ENCODE peak calls at places on chromosomes 2 and 18, in six cellular contexts. L, H, B, D, A and F are unnamed samples.

GRCh38 chr2:182652326-182652725 is 63.7 kb upstream of the DNAJC10 start:
- DNase-seq in D (no peak), B (no peak), L (no peak), A (no peak), H (no peak), F (no peak)

GRCh38 chr18:46152436-46152807 is 48.2 kb downstream of the HAUS1 start:
- DNase-seq in H (no peak), L (no peak), D (no peak), B (no peak), A (no peak), F (no peak)

GRCh38 chr2:227460079-227460485 is 11.9 kb upstream of the AGFG1 start:
- DNase-seq in L (no peak), D (peak; percentile 44), H (peak; percentile 93), A (no peak), B (no peak), F (no peak)

GRCh38 chr2:180675170-180675569 is 305.2 kb upstream of the UBE2E3 start:
- DNase-seq in H (no peak), B (no peak), A (no peak), L (no peak), D (no peak), F (no peak)

GRCh38 chr2:124666976-124667375 is 641.9 kb downstream of the CNTNAP5 start:
- DNase-seq in H (no peak), B (no peak), D (no peak), A (no peak), L (no peak), F (no peak)

GRCh38 chr2:240430595-240430994 is 4.9 kb upstream of the GPC1 start:
- DNase-seq in A (no peak), B (peak; percentile 17), D (no peak), H (no peak), L (no peak), F (no peak)

GRCh38 chr2:233165543-233165894 is 86.0 kb upstream of the ATG16L1 start:
- DNase-seq in B (no peak), D (no peak), A (no peak), H (no peak), L (no peak), F (no peak)

GRCh38 chr2:175557810-175558377 is 376.4 kb upstream of the ATP5MC3 start:
- DNase-seq in L (no peak), D (no peak), A (no peak), H (no peak), B (no peak), F (no peak)

GRCh38 chr2:126970583-126970982 is 71.9 kb downstream of the TEX51 start:
- DNase-seq in A (no peak), H (no peak), B (peak; percentile 48), L (no peak), D (no peak), F (no peak)

GRCh38 chr2:49861821-49862220 is 707.5 kb upstream of the FSHR start:
- DNase-seq in D (no peak), A (no peak), H (no peak), L (no peak), B (no peak), F (no peak)

GRCh38 chr18:8609711-8610441 is 639 bp downstream of the RAB12 start:
- DNase-seq in A (peak; percentile 52), L (no peak), B (no peak), D (no peak), H (peak; percentile 54), F (no peak)

GRCh38 chr2:96549967-96550786 is 13.6 kb downstream of the ARID5A start:
- DNase-seq in B (peak; percentile 90), D (no peak), A (no peak), H (no peak), L (no peak), F (no peak)

GRCh38 chr2:187264612-187265011 is 183.4 kb downstream of the CALCRL start:
- DNase-seq in L (no peak), A (no peak), D (no peak), H (no peak), B (no peak), F (no peak)

GRCh38 chr2:114426111-114426510 is 16.3 kb upstream of the DPP10 start:
- DNase-seq in D (no peak), H (no peak), B (no peak), L (no peak), A (no peak), F (no peak)

GRCh38 chr2:200845669-200846325 is 18.7 kb downstream of the CLK1 start:
- DNase-seq in H (peak; percentile 32), L (no peak), A (no peak), B (no peak), D (no peak), F (no peak)

GRCh38 chr2:220077488-220077887 is 450.1 kb downstream of the SLC4A3 start:
- DNase-seq in A (no peak), D (no peak), H (no peak), L (no peak), B (no peak), F (peak; percentile 17)

GRCh38 chr2:55119711-55120487 is 69.6 kb upstream of the RTN4 start:
- DNase-seq in D (no peak), B (no peak), H (peak; percentile 69), L (no peak), A (no peak), F (no peak)

GRCh38 chr18:13562494-13563029 is 163.8 kb downstream of the FAM210A start:
- DNase-seq in D (peak; percentile 32), A (no peak), H (no peak), L (no peak), B (no peak), F (no peak)

GRCh38 chr2:119197529-119198266 is 25.9 kb upstream of the STEAP3 start:
- DNase-seq in A (no peak), L (no peak), B (no peak), D (no peak), H (no peak), F (no peak)

GRCh38 chr2:44763275-44763674 is 178.2 kb upstream of the SIX3 start:
- DNase-seq in A (no peak), D (no peak), B (no peak), H (no peak), L (no peak), F (no peak)

GRCh38 chr18:73774836-73775509 is 372.7 kb downstream of the FBXO15 start:
- DNase-seq in A (no peak), H (no peak), B (peak; percentile 65), D (no peak), L (no peak), F (no peak)

GRCh38 chr2:72028351-72028995 is 119.2 kb downstream of the CYP26B1 start:
- DNase-seq in L (no peak), A (no peak), B (peak; percentile 12), D (no peak), H (no peak), F (no peak)

GRCh38 chr2:237118025-237118424 is 32.3 kb downstream of the COPS8 start:
- DNase-seq in A (no peak), L (peak; percentile 26), H (no peak), D (no peak), B (no peak), F (no peak)

GRCh38 chr2:191691016-191691725 is 13.2 kb downstream of the NABP1 start:
- DNase-seq in H (peak; percentile 83), L (no peak), B (no peak), D (peak; percentile 59), A (no peak), F (peak; percentile 53)

GRCh38 chr2:229674830-229675530 is 39.4 kb downstream of the DNER start:
- DNase-seq in D (no peak), B (no peak), H (no peak), L (no peak), A (no peak), F (no peak)

GRCh38 chr2:162241571-162241970 is 1.7 kb downstream of the FAP start:
- DNase-seq in B (no peak), H (no peak), D (no peak), L (no peak), A (no peak), F (no peak)

GRCh38 chr18:77091366-77091765 is 41.2 kb downstream of the MBP start:
- DNase-seq in L (peak; percentile 29), B (no peak), A (no peak), H (no peak), D (no peak), F (no peak)

GRCh38 chr2:35415282-35415681 is 940.3 kb upstream of the CRIM1 start:
- DNase-seq in L (no peak), A (no peak), B (no peak), D (no peak), H (no peak), F (no peak)

GRCh38 chr2:213122730-213123129 is 28.7 kb downstream of the IKZF2 start:
- DNase-seq in B (no peak), D (no peak), L (no peak), H (no peak), A (no peak), F (no peak)

GRCh38 chr18:65755616-65756015 is 4.8 kb downstream of the CDH7 start:
- DNase-seq in L (no peak), B (no peak), A (no peak), D (no peak), H (no peak), F (no peak)

GRCh38 chr2:62221141-62221540 is 25.2 kb downstream of the B3GNT2 start:
- DNase-seq in A (no peak), B (no peak), D (no peak), L (no peak), H (no peak), F (no peak)

GRCh38 chr2:186919272-186919671 is 70.3 kb upstream of the ZSWIM2 start:
- DNase-seq in L (no peak), D (no peak), B (no peak), A (no peak), H (no peak), F (peak; percentile 47)

GRCh38 chr2:160464996-160465395 is 28.6 kb downstream of the RBMS1 start:
- DNase-seq in H (no peak), A (no peak), B (no peak), L (no peak), D (no peak), F (no peak)

GRCh38 chr18:30908381-30908780 is 134.2 kb downstream of the DSC3 start:
- DNase-seq in A (no peak), B (no peak), L (no peak), D (no peak), H (no peak), F (no peak)

GRCh38 chr2:41879367-41879871 is 168.4 kb upstream of the PKDCC start:
- DNase-seq in H (peak; percentile 89), A (peak; percentile 43), L (peak; percentile 73), B (no peak), D (no peak), F (no peak)

GRCh38 chr2:75526842-75527241 is 33.9 kb downstream of the EVA1A start:
- DNase-seq in A (no peak), L (no peak), D (no peak), H (no peak), B (no peak), F (no peak)

GRCh38 chr18:3217930-3218647 is 1.7 kb downstream of the MYOM1 start:
- DNase-seq in A (no peak), L (no peak), D (no peak), B (no peak), H (no peak), F (peak; percentile 11)

GRCh38 chr2:220466251-220466691 is 838.8 kb downstream of the SLC4A3 start:
- DNase-seq in D (no peak), A (no peak), L (no peak), B (no peak), H (no peak), F (no peak)

GRCh38 chr2:190407662-190408537 is at the start of gene MFSD6:
- DNase-seq in L (peak; percentile 38), D (peak; percentile 69), H (peak; percentile 44), A (peak; percentile 61), B (peak; percentile 51), F (no peak)